ENCODE peak calls at places on chromosomes 4 and X, in eight cellular contexts. H, S, T, D, Z, G, Y and E are unnamed samples.

GRCh38 chrX:109890910-109891502 is 111.9 kb upstream of the TMEM164 start:
- DNase-seq in H (no peak), S (peak; percentile 72), T (peak; percentile 61), D (peak; percentile 35), Z (peak; percentile 73), G (peak; percentile 46), Y (peak; percentile 79), E (peak; percentile 51)

GRCh38 chrX:40055495-40055894 is 42.3 kb downstream of the BCOR start:
- DNase-seq in H (no peak), S (no peak), T (no peak), D (no peak), Z (no peak), G (no peak), Y (no peak), E (no peak)

GRCh38 chr4:2804973-2805501 is 12.2 kb downstream of the SH3BP2 start:
- DNase-seq in H (no peak), S (no peak), T (no peak), D (no peak), Z (no peak), G (no peak), Y (peak; percentile 81), E (peak; percentile 54)

GRCh38 chrX:34612036-34612435 is 45.0 kb downstream of the TMEM47 start:
- DNase-seq in H (no peak), S (no peak), T (no peak), D (peak; percentile 4), Z (no peak), G (no peak), Y (no peak), E (no peak)

GRCh38 chrX:80573275-80573674 is 153.0 kb downstream of the TENT5D start:
- DNase-seq in H (no peak), S (no peak), T (no peak), D (no peak), Z (no peak), G (no peak), Y (no peak), E (no peak)

GRCh38 chr4:153249199-153250154 is 45.2 kb downstream of the TRIM2 start:
- DNase-seq in H (peak; percentile 39), S (no peak), T (peak; percentile 83), D (peak; percentile 76), Z (peak; percentile 59), G (peak; percentile 83), Y (peak; percentile 94), E (peak; percentile 76)

GRCh38 chrX:131199086-131199485 is 90.0 kb downstream of the IGSF1 start:
- DNase-seq in H (no peak), S (no peak), T (no peak), D (no peak), Z (no peak), G (no peak), Y (no peak), E (no peak)

GRCh38 chr4:8391972-8392371 is 48.6 kb downstream of the ACOX3 start:
- DNase-seq in H (peak; percentile 61), S (no peak), T (no peak), D (peak; percentile 69), Z (no peak), G (peak; percentile 81), Y (no peak), E (no peak)

GRCh38 chr4:184064877-184065276 is 152.8 kb downstream of the ENPP6 start:
- DNase-seq in H (no peak), S (no peak), T (peak; percentile 74), D (no peak), Z (no peak), G (no peak), Y (no peak), E (peak; percentile 88)

GRCh38 chrX:132490086-132490419 is 1.2 kb upstream of the MBNL3 start:
- DNase-seq in H (no peak), S (no peak), T (no peak), D (no peak), Z (no peak), G (no peak), Y (no peak), E (no peak)

GRCh38 chr4:1214101-1215095 is 34.5 kb downstream of the CTBP1 start:
- DNase-seq in H (no peak), S (no peak), T (no peak), D (no peak), Z (no peak), G (peak; percentile 37), Y (no peak), E (no peak)

GRCh38 chr4:165662341-165662740 is 210.7 kb upstream of the TLL1 start:
- DNase-seq in H (no peak), S (no peak), T (no peak), D (no peak), Z (no peak), G (no peak), Y (no peak), E (no peak)

GRCh38 chr4:106818764-106819163 is 217.3 kb downstream of the DKK2 start:
- DNase-seq in H (no peak), S (no peak), T (no peak), D (no peak), Z (no peak), G (no peak), Y (no peak), E (no peak)

GRCh38 chr4:183264614-183265013 is 55.5 kb downstream of the CLDN22 start:
- DNase-seq in H (no peak), S (no peak), T (no peak), D (no peak), Z (no peak), G (no peak), Y (no peak), E (no peak)

GRCh38 chrX:1248381-1249061 is 20.1 kb upstream of the CSF2RA start:
- DNase-seq in H (no peak), S (peak; percentile 50), T (no peak), D (no peak), Z (no peak), G (no peak), Y (peak; percentile 79), E (no peak)

GRCh38 chrX:23844502-23845138 is 61.6 kb downstream of the SAT1 start:
- DNase-seq in H (peak; percentile 16), S (no peak), T (peak; percentile 29), D (peak; percentile 6), Z (peak; percentile 87), G (no peak), Y (peak; percentile 25), E (no peak)

GRCh38 chr4:182826391-182826790 is 90.8 kb downstream of the DCTD start:
- DNase-seq in H (no peak), S (no peak), T (no peak), D (no peak), Z (no peak), G (no peak), Y (no peak), E (no peak)

GRCh38 chr4:33998204-33998603 is 2246.1 kb downstream of the ARAP2 start:
- DNase-seq in H (no peak), S (no peak), T (no peak), D (no peak), Z (no peak), G (no peak), Y (no peak), E (no peak)

GRCh38 chrX:123084797-123085196 is 99.3 kb upstream of the GRIA3 start:
- DNase-seq in H (no peak), S (peak; percentile 32), T (no peak), D (no peak), Z (no peak), G (no peak), Y (no peak), E (no peak)

GRCh38 chr4:146567396-146567795 is 45.7 kb upstream of the SLC10A7 start:
- DNase-seq in H (no peak), S (peak; percentile 11), T (no peak), D (no peak), Z (no peak), G (no peak), Y (no peak), E (no peak)

GRCh38 chr4:26263165-26263564 is 57.6 kb upstream of the RBPJ start:
- DNase-seq in H (no peak), S (peak; percentile 9), T (no peak), D (no peak), Z (no peak), G (no peak), Y (no peak), E (no peak)

GRCh38 chr4:47837582-47838294 is at the start of gene CORIN:
- DNase-seq in H (no peak), S (no peak), T (no peak), D (no peak), Z (peak; percentile 26), G (no peak), Y (no peak), E (peak; percentile 44)

GRCh38 chr4:159269143-159269542 is 166.3 kb downstream of the RAPGEF2 start:
- DNase-seq in H (no peak), S (no peak), T (no peak), D (no peak), Z (no peak), G (no peak), Y (no peak), E (no peak)

DNA sequence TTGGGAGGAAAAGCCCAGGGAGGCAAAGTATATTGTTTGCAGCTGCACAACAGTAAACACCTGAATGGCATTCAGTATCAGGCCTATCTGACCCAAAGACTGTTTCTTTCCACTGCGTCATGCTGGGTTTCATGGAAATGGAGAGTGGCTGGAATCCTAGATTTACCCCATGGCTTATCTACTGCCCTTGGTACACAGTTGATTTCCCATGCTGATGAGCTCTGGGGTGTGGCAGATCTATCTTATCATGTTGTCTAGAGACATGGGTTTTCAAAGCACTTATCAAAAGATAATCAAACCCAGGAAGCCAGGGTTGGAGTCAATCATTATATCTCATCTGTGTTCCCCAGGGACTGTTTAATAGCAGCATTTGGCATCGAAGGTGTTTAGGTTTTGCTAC is 72.1 kb downstream of the CLNK start:
- DNase-seq in H (no peak), S (no peak), T (no peak), D (no peak), Z (no peak), G (no peak), Y (no peak), E (no peak)
- TF ChIP-seq POLR2A in H (no peak), S (no peak), T (no peak), D (no peak), Z (no peak), G (no peak), Y (no peak), E (no peak)

GRCh38 chrX:47556045-47556623 is 4.9 kb upstream of the ARAF start:
- DNase-seq in H (peak; percentile 91), S (peak; percentile 96), T (peak; percentile 89), D (peak; percentile 92), Z (peak; percentile 92), G (peak; percentile 84), Y (peak; percentile 94), E (peak; percentile 86)
- TF ChIP-seq POLR2A in H (no peak), S (peak; percentile 81), T (no peak), D (peak; percentile 55), Z (peak; percentile 80), G (peak; percentile 82), Y (no peak), E (peak; percentile 37)

GRCh38 chr4:102344520-102344954 is 745 bp downstream of the SLC39A8 start:
- DNase-seq in H (peak; percentile 33), S (peak; percentile 57), T (peak; percentile 58), D (peak; percentile 38), Z (peak; percentile 95), G (peak; percentile 71), Y (peak; percentile 95), E (no peak)
- TF ChIP-seq POLR2A in H (no peak), S (peak; percentile 32), T (no peak), D (no peak), Z (no peak), G (no peak), Y (no peak), E (peak; percentile 88)

DNA sequence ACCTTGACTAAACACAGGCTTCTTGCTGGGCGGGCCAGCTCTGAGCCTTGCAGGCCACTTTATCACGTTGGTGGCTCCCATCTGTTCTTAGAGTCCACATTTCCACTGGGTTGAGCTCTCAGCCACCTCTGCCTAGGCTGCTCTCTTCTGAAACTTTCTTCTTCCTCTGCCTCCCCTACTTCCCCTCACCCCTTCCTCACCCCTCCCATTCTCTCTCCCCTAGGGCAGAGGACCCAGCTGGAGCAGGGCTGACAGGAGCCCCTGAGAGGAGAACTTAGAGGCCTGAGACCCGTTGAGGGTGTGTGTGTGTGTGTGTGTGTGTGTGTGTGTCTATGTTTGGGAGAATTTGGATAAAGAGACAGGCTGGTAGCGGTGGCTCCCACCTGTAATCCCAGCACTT is 19.9 kb upstream of the TMSB4X start:
- DNase-seq in H (no peak), S (no peak), T (no peak), D (no peak), Z (peak; percentile 18), G (no peak), Y (no peak), E (no peak)
- TF ChIP-seq POLR2A in H (no peak), S (no peak), T (no peak), D (no peak), Z (no peak), G (no peak), Y (no peak), E (no peak)